ENCODE peak calls at places on chromosome 16, in six cellular contexts. B is K562, W is esophagus muscularis mucosa, Z is upper lobe of left lung, Y is NB4, X is adrenal gland. U is an unnamed sample.

GRCh38 chr16:11619327-11619851 is 32.7 kb upstream of the LITAF start:
- DNase-seq in Y (peak; percentile 59), Z (no peak), W (no peak), X (peak; percentile 51), B (no peak), U (no peak)

GRCh38 chr16:75192606-75193264 is 14.2 kb downstream of the CTRB2 start:
- DNase-seq in W (no peak), X (no peak), Z (no peak), B (no peak), Y (no peak), U (peak; percentile 22)

GRCh38 chr16:66991545-66992077 is 3.2 kb downstream of the CES4A start:
- DNase-seq in Y (no peak), X (no peak), W (no peak), B (no peak), Z (no peak), U (no peak)

GRCh38 chr16:53090591-53091507 is 36.1 kb downstream of the CHD9 start:
- DNase-seq in B (no peak), Z (peak; percentile 39), X (peak; percentile 88), W (peak; percentile 96), Y (peak; percentile 90), U (no peak)

GRCh38 chr16:51313204-51313603 is 162.1 kb upstream of the SALL1 start:
- DNase-seq in Z (no peak), W (no peak), B (no peak), X (no peak), Y (no peak), U (no peak)

GRCh38 chr16:28863929-28864886 is 565 bp downstream of the SH2B1 start:
- DNase-seq in Z (no peak), B (no peak), X (peak; percentile 62), W (no peak), Y (peak; percentile 35), U (no peak)

GRCh38 chr16:85851034-85851780 is 47.8 kb upstream of the IRF8 start:
- DNase-seq in Y (no peak), Z (no peak), B (no peak), W (no peak), X (no peak), U (no peak)

GRCh38 chr16:50888486-50889261 is 146.8 kb downstream of the CYLD start:
- DNase-seq in Z (no peak), X (no peak), Y (no peak), W (peak; percentile 84), B (no peak), U (peak; percentile 52)

GRCh38 chr16:57188711-57189002 is 2.5 kb downstream of the RSPRY1 start:
- DNase-seq in Z (no peak), B (no peak), Y (no peak), W (no peak), X (no peak), U (no peak)

GRCh38 chr16:65446441-65446840 is 324.6 kb upstream of the CDH11 start:
- DNase-seq in X (no peak), Y (no peak), B (no peak), Z (no peak), W (peak; percentile 34), U (no peak)

GRCh38 chr16:2296662-2297505 is 29.0 kb upstream of the RNPS1 start:
- DNase-seq in Z (peak; percentile 64), B (peak; percentile 76), X (peak; percentile 96), Y (peak; percentile 56), W (no peak), U (no peak)

GRCh38 chr16:48918520-48919258 is 308.7 kb upstream of the N4BP1 start:
- DNase-seq in Y (no peak), X (no peak), W (no peak), Z (no peak), B (no peak), U (no peak)

GRCh38 chr16:11805556-11805955 is 8.5 kb upstream of the ZC3H7A start:
- DNase-seq in B (no peak), Z (no peak), X (no peak), Y (no peak), W (no peak), U (no peak)

GRCh38 chr16:10122546-10122945 is 59.7 kb downstream of the GRIN2A start:
- DNase-seq in Y (peak; percentile 18), B (peak; percentile 20), W (no peak), X (no peak), Z (no peak), U (no peak)

GRCh38 chr16:8655184-8655717 is 19.2 kb upstream of the ABAT start:
- DNase-seq in X (no peak), B (no peak), Y (peak; percentile 83), Z (no peak), W (no peak), U (no peak)

GRCh38 chr16:2468725-2469398 is 2.2 kb upstream of the NTN3 start:
- DNase-seq in B (no peak), Z (peak; percentile 67), Y (peak; percentile 97), X (peak; percentile 52), W (no peak), U (no peak)

GRCh38 chr16:23497543-23497868 is 12.8 kb downstream of the GGA2 start:
- DNase-seq in X (no peak), Y (no peak), B (peak; percentile 28), W (no peak), Z (no peak), U (no peak)

GRCh38 chr16:23975293-23975692 is 139.5 kb downstream of the PRKCB start:
- DNase-seq in W (no peak), Z (no peak), B (no peak), Y (no peak), X (no peak), U (no peak)

GRCh38 chr16:57830890-57831484 is 28.7 kb upstream of the KIFC3 start:
- DNase-seq in Z (no peak), Y (no peak), X (no peak), B (no peak), W (no peak), U (no peak)

GRCh38 chr16:81291117-81291516 is 23.6 kb upstream of the GAN start:
- DNase-seq in B (no peak), W (no peak), X (no peak), Y (no peak), Z (no peak), U (no peak)

GRCh38 chr16:13176711-13177110 is 275.3 kb downstream of the SHISA9 start:
- DNase-seq in Y (no peak), B (no peak), X (no peak), Z (no peak), W (no peak), U (no peak)

GRCh38 chr16:19033761-19034160 is 33.7 kb upstream of the COQ7 start:
- DNase-seq in Z (no peak), B (no peak), Y (no peak), X (no peak), W (no peak), U (no peak)

GRCh38 chr16:24497405-24497804 is 42.0 kb upstream of the RBBP6 start:
- DNase-seq in Z (no peak), Y (no peak), B (no peak), X (no peak), W (no peak), U (no peak)

GRCh38 chr16:68893710-68894705 is 50.7 kb downstream of the TANGO6 start:
- DNase-seq in Y (peak; percentile 54), W (no peak), Z (no peak), X (no peak), B (no peak), U (no peak)

GRCh38 chr16:49558451-49558850 is 184.8 kb downstream of the C16orf78 start:
- DNase-seq in Y (no peak), B (no peak), X (no peak), W (no peak), Z (no peak), U (no peak)

GRCh38 chr16:3652373-3653037 is 2.0 kb upstream of the DNASE1 start:
- DNase-seq in X (no peak), B (no peak), Z (no peak), W (no peak), Y (no peak), U (peak; percentile 78)

GRCh38 chr16:3655030-3655790 is 719 bp downstream of the DNASE1 start:
- DNase-seq in Y (no peak), W (no peak), B (no peak), X (no peak), Z (no peak), U (no peak)

GRCh38 chr16:3655791-3656490 is 1.4 kb downstream of the DNASE1 start:
- DNase-seq in X (no peak), W (no peak), B (no peak), Y (no peak), Z (no peak), U (no peak)

GRCh38 chr16:3656491-3657468 is 2.3 kb downstream of the DNASE1 start:
- DNase-seq in X (peak; percentile 61), Z (no peak), Y (no peak), B (no peak), W (no peak), U (no peak)

GRCh38 chr16:3654249-3654991 is at the start of gene DNASE1:
- DNase-seq in Y (peak; percentile 77), B (peak; percentile 81), W (no peak), Z (no peak), X (peak; percentile 65), U (no peak)
- TF ChIP-seq POLR2A in Y (no peak), B (peak; percentile 4), W (no peak), Z (no peak), X (no peak), U (no peak)

GRCh38 chr16:87126403-87127025 is 190.7 kb downstream of the C16orf95 start:
- DNase-seq in B (no peak), X (no peak), Y (no peak), Z (no peak), W (no peak), U (no peak)

GRCh38 chr16:87127061-87127765 is 190.0 kb downstream of the C16orf95 start:
- DNase-seq in X (no peak), Z (peak; percentile 62), B (no peak), Y (no peak), W (no peak), U (no peak)

GRCh38 chr16:87125206-87126155 is 191.7 kb downstream of the C16orf95 start:
- DNase-seq in B (no peak), W (no peak), Z (peak; percentile 61), X (peak; percentile 82), Y (no peak), U (no peak)

GRCh38 chr16:87129771-87130170 is 187.4 kb downstream of the C16orf95 start:
- DNase-seq in Z (no peak), X (no peak), W (no peak), Y (peak; percentile 77), B (no peak), U (no peak)

DNA sequence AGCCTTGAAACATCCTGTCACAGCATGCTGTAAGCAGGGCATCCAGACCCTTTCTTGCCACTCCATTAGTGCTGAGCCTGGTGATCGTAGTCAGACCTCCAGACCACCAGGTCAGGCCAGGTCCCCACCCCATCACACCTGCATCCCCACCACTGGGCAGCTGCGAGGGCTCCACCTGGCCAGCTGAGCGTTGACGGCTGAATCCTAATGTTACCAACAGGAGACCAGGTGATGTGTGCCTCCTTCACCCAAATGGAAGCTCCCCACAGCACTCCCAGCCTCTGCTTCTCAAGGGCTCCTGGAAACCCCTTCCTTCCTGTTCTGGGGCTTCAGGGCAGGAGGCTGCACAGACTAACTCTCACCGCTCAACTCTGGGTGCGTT is 189.4 kb downstream of the C16orf95 start:
- DNase-seq in X (no peak), Z (no peak), W (no peak), B (no peak), Y (no peak), U (no peak)
- TF ChIP-seq POLR2A in X (no peak), Z (no peak), W (no peak), B (no peak), Y (no peak), U (no peak)

GRCh38 chr16:47644661-47645060 is 183.5 kb downstream of the PHKB start:
- DNase-seq in B (no peak), W (no peak), Y (peak; percentile 8), X (no peak), Z (no peak), U (no peak)
- TF ChIP-seq POLR2A in B (no peak), W (no peak), Y (no peak), X (no peak), Z (no peak), U (no peak)

GRCh38 chr16:660459-661183 is 7.3 kb upstream of the RHOT2 start:
- DNase-seq in Y (no peak), W (peak; percentile 97), Z (peak; percentile 94), B (peak; percentile 97), X (peak; percentile 96), U (no peak)
- TF ChIP-seq POLR2A in Y (no peak), W (no peak), Z (no peak), B (no peak), X (peak; percentile 49), U (no peak)